ENCODE peak calls at places on chromosome 7, in seven cellular contexts. X, V, N, Q, Y, C and R are unnamed samples.
A peak's percentile ranks its signal among the peaks of the same experiment; 100 is the strongest.

GRCh38 chr7:121604627-121605296 is 208.7 kb upstream of the FAM3C start:
- DNase-seq in X (no peak), V (no peak), N (no peak), Q (no peak), Y (peak; percentile 60), C (peak; percentile 5), R (peak; percentile 28)

GRCh38 chr7:113698556-113699220 is 220.1 kb downstream of the PPP1R3A start:
- DNase-seq in X (no peak), V (no peak), N (peak; percentile 62), Q (peak; percentile 2), Y (peak; percentile 45), C (peak; percentile 58), R (peak; percentile 5)

GRCh38 chr7:155709453-155709852 is 65.0 kb downstream of the RBM33 start:
- DNase-seq in X (no peak), V (no peak), N (no peak), Q (peak; percentile 45), Y (no peak), C (no peak), R (no peak)

GRCh38 chr7:82729172-82730030 is 285.8 kb upstream of the CACNA2D1 start:
- DNase-seq in X (no peak), V (no peak), N (peak; percentile 57), Q (peak; percentile 9), Y (peak; percentile 62), C (peak; percentile 55), R (peak; percentile 17)

GRCh38 chr7:47635091-47636090 is 53.5 kb upstream of the TNS3 start:
- DNase-seq in X (no peak), V (peak; percentile 67), N (no peak), Q (no peak), Y (no peak), C (no peak), R (peak; percentile 78)

GRCh38 chr7:7257899-7258692 is 75.8 kb downstream of the C1GALT1 start:
- DNase-seq in X (no peak), V (no peak), N (peak; percentile 56), Q (peak; percentile 51), Y (no peak), C (peak; percentile 8), R (peak; percentile 56)

GRCh38 chr7:2520131-2520807 is 695 bp downstream of the LFNG start:
- DNase-seq in X (peak; percentile 55), V (no peak), N (no peak), Q (no peak), Y (no peak), C (peak; percentile 57), R (peak; percentile 60)

GRCh38 chr7:27515933-27516332 is 146.8 kb downstream of the HIBADH start:
- DNase-seq in X (no peak), V (peak; percentile 87), N (no peak), Q (no peak), Y (no peak), C (no peak), R (peak; percentile 69)

GRCh38 chr7:25727876-25728275 is 424.1 kb upstream of the NFE2L3 start:
- DNase-seq in X (no peak), V (no peak), N (no peak), Q (no peak), Y (no peak), C (no peak), R (no peak)

GRCh38 chr7:135650831-135651573 is 11.3 kb upstream of the STMP1 start:
- DNase-seq in X (no peak), V (peak; percentile 20), N (peak; percentile 60), Q (no peak), Y (peak; percentile 53), C (peak; percentile 77), R (peak; percentile 46)

GRCh38 chr7:40199076-40199802 is 64.4 kb downstream of the SUGCT start:
- DNase-seq in X (no peak), V (no peak), N (no peak), Q (no peak), Y (peak; percentile 81), C (peak; percentile 71), R (peak; percentile 52)

GRCh38 chr7:44109991-44110390 is 5.8 kb downstream of the AEBP1 start:
- DNase-seq in X (no peak), V (no peak), N (no peak), Q (no peak), Y (no peak), C (no peak), R (no peak)

GRCh38 chr7:50306491-50307367 is 2.2 kb downstream of the IKZF1 start:
- DNase-seq in X (no peak), V (no peak), N (no peak), Q (no peak), Y (no peak), C (no peak), R (no peak)